ENCODE peak calls at places on chromosome 12, in eight cellular contexts. E is neural crest cell; S is SJSA1; N is pancreas; M is NCI-H1105 treated with DMSO at 0.1 percent for 48 hours; G is naive thymus-derived CD8-positive, alpha-beta T cell; W is tibial artery; Q is IMR-90. P is an unnamed sample.

GRCh38 chr12:68667896-68668295 is 18.9 kb upstream of the NUP107 start:
- DNase-seq in Q (no peak), N (no peak), S (no peak), W (no peak), G (no peak), M (no peak), E (no peak), P (no peak)

GRCh38 chr12:49365542-49365941 is 1.7 kb upstream of the SPATS2 start:
- DNase-seq in S (no peak), N (no peak), E (no peak), G (no peak), M (no peak), W (no peak), Q (peak; percentile 89), P (no peak)

GRCh38 chr12:93447555-93448265 is 6.0 kb upstream of the UBE2N start:
- DNase-seq in S (no peak), G (no peak), Q (no peak), E (no peak), W (no peak), M (no peak), N (no peak), P (no peak)

GRCh38 chr12:132581348-132582057 is 28.9 kb downstream of the LRCOL1 start:
- DNase-seq in Q (no peak), S (no peak), M (no peak), E (no peak), N (no peak), G (no peak), W (no peak), P (no peak)

GRCh38 chr12:24853588-24853987 is 95.3 kb downstream of the BCAT1 start:
- DNase-seq in W (no peak), M (no peak), Q (peak; percentile 87), N (no peak), S (no peak), E (no peak), G (no peak), P (no peak)

GRCh38 chr12:57433370-57433769 is 1.2 kb upstream of the INHBC start:
- DNase-seq in Q (no peak), G (no peak), W (no peak), E (no peak), M (no peak), N (no peak), S (peak; percentile 79), P (no peak)

GRCh38 chr12:113006641-113007040 is 28.3 kb downstream of the OAS2 start:
- DNase-seq in N (no peak), Q (no peak), E (no peak), S (no peak), M (no peak), W (no peak), G (no peak), P (no peak)

GRCh38 chr12:107775093-107775721 is 703 bp downstream of the ASCL4 start:
- DNase-seq in G (no peak), E (peak; percentile 26), S (no peak), W (no peak), M (peak; percentile 59), Q (no peak), N (no peak), P (no peak)

GRCh38 chr12:23555808-23556207 is 393.7 kb downstream of the SOX5 start:
- DNase-seq in G (no peak), S (no peak), E (no peak), M (no peak), Q (no peak), W (no peak), N (no peak), P (no peak)

GRCh38 chr12:103841690-103842584 is 903 bp upstream of the NT5DC3 start:
- DNase-seq in M (peak; percentile 16), N (peak; percentile 54), Q (peak; percentile 76), W (peak; percentile 76), E (no peak), S (peak; percentile 93), G (peak; percentile 10), P (peak; percentile 93)

GRCh38 chr12:117857632-117858274 is 111.0 kb downstream of the KSR2 start:
- DNase-seq in E (peak; percentile 53), W (no peak), Q (peak; percentile 22), M (no peak), S (peak; percentile 53), N (no peak), G (no peak), P (no peak)

GRCh38 chr12:54439521-54440255 is 20.6 kb upstream of the ITGA5 start:
- DNase-seq in Q (peak; percentile 86), N (no peak), W (no peak), S (peak; percentile 27), G (no peak), E (no peak), M (peak; percentile 29), P (no peak)

GRCh38 chr12:120709976-120710804 is at the start of gene UNC119B:
- DNase-seq in M (peak; percentile 67), N (peak; percentile 68), S (peak; percentile 57), E (peak; percentile 65), G (peak; percentile 66), W (peak; percentile 83), Q (peak; percentile 33), P (peak; percentile 65)

GRCh38 chr12:114440450-114441383 is 34.8 kb upstream of the TBX5 start:
- DNase-seq in E (no peak), W (no peak), G (no peak), Q (no peak), M (no peak), N (no peak), S (no peak), P (no peak)

GRCh38 chr12:93419388-93420034 is 22.2 kb downstream of the UBE2N start:
- DNase-seq in M (peak; percentile 66), G (no peak), E (no peak), Q (peak; percentile 75), N (no peak), S (no peak), W (no peak), P (no peak)

GRCh38 chr12:120261951-120262851 is 3.3 kb downstream of the PXN start:
- DNase-seq in S (no peak), M (no peak), N (no peak), G (no peak), W (no peak), Q (no peak), E (no peak), P (peak; percentile 69)

GRCh38 chr12:61531195-61531594 is 729.0 kb upstream of the USP15 start:
- DNase-seq in G (no peak), Q (no peak), W (no peak), N (no peak), E (no peak), S (no peak), M (no peak), P (no peak)

GRCh38 chr12:8681129-8681902 is 16.5 kb upstream of the RIMKLB start:
- DNase-seq in G (no peak), N (no peak), M (peak; percentile 5), W (no peak), Q (peak; percentile 43), S (peak; percentile 58), E (no peak), P (no peak)

GRCh38 chr12:113318900-113319628 is 15.8 kb downstream of the SLC8B1 start:
- DNase-seq in E (no peak), S (no peak), Q (no peak), M (no peak), W (no peak), G (no peak), N (no peak), P (no peak)

GRCh38 chr12:116941188-116941587 is 30.4 kb downstream of the FBXW8 start:
- DNase-seq in G (no peak), Q (no peak), S (no peak), W (no peak), M (no peak), N (no peak), E (no peak), P (no peak)

GRCh38 chr12:105267711-105268110 is 31.7 kb upstream of the APPL2 start:
- DNase-seq in N (no peak), Q (peak; percentile 40), S (peak; percentile 76), W (no peak), E (no peak), G (no peak), M (no peak), P (no peak)

GRCh38 chr12:46577063-46577776 is 204.6 kb upstream of the SLC38A2 start:
- DNase-seq in S (no peak), E (no peak), W (no peak), G (no peak), N (no peak), Q (no peak), M (peak; percentile 27), P (no peak)

GRCh38 chr12:114355389-114356088 is 50.4 kb downstream of the TBX5 start:
- DNase-seq in E (no peak), G (no peak), S (no peak), Q (no peak), M (no peak), W (no peak), N (no peak), P (no peak)

GRCh38 chr12:12823308-12823707 is 10.2 kb downstream of the DDX47 start:
- DNase-seq in W (no peak), G (no peak), E (no peak), Q (peak; percentile 89), N (no peak), S (peak; percentile 48), M (no peak), P (no peak)

GRCh38 chr12:90333939-90334338 is 621.0 kb downstream of the CCER1 start:
- DNase-seq in S (no peak), Q (peak; percentile 1), M (no peak), N (no peak), W (no peak), E (no peak), G (no peak), P (no peak)

GRCh38 chr12:11545438-11546330 is 103.8 kb upstream of the ETV6 start:
- DNase-seq in N (no peak), E (no peak), Q (no peak), M (no peak), G (peak; percentile 41), S (no peak), W (no peak), P (no peak)

GRCh38 chr12:56634242-56634836 is 4.2 kb upstream of the BAZ2A start:
- DNase-seq in N (peak; percentile 84), W (peak; percentile 87), S (no peak), G (peak; percentile 11), E (no peak), Q (no peak), M (peak; percentile 58), P (no peak)

GRCh38 chr12:32120419-32120818 is 13.8 kb downstream of the BICD1 start:
- DNase-seq in E (no peak), W (no peak), M (no peak), S (no peak), Q (peak; percentile 40), G (no peak), N (no peak), P (no peak)

GRCh38 chr12:43309845-43310405 is 242.1 kb downstream of the ADAMTS20 start:
- DNase-seq in E (no peak), M (no peak), G (no peak), N (no peak), S (no peak), Q (peak; percentile 99), W (no peak), P (no peak)

GRCh38 chr12:47033797-47034555 is 45.4 kb upstream of the PCED1B start:
- DNase-seq in W (no peak), G (no peak), S (no peak), E (no peak), Q (no peak), M (no peak), N (no peak), P (no peak)

GRCh38 chr12:39780527-39781446 is 161.2 kb upstream of the ABCD2 start:
- DNase-seq in W (no peak), N (no peak), M (peak; percentile 96), G (no peak), E (no peak), Q (no peak), S (no peak), P (no peak)

GRCh38 chr12:103571286-103571685 is 15.8 kb upstream of the STAB2 start:
- DNase-seq in S (peak; percentile 46), Q (no peak), E (peak; percentile 61), W (no peak), N (no peak), G (no peak), M (peak; percentile 87), P (no peak)

GRCh38 chr12:49784756-49785409 is 43.3 kb downstream of the NCKAP5L start:
- DNase-seq in Q (peak; percentile 67), M (no peak), N (no peak), W (no peak), E (no peak), G (no peak), S (peak; percentile 59), P (no peak)

GRCh38 chr12:67220065-67220464 is 49.1 kb upstream of the CAND1 start:
- DNase-seq in Q (no peak), M (peak; percentile 52), E (no peak), N (peak; percentile 16), S (no peak), G (no peak), W (no peak), P (no peak)

P was measured in T1000.